ENCODE peak calls at places on chromosomes 13 and 19, in five cellular contexts. One of them, this sample, is unnamed.

GRCh38 chr19:54461201-54462071 is 2.1 kb downstream of the LENG9 start:
- DNase-seq in putamen: no peak
- DNase-seq in astrocyte of the cerebellum: no peak
- DNase-seq in GM23248: no peak
- DNase-seq in nephron progenitor cell: no peak
- DNase-seq in this sample: no peak

GRCh38 chr19:4660181-4660791 is 9.9 kb downstream of the MYDGF start:
- DNase-seq in astrocyte of the cerebellum: no peak
- DNase-seq in GM23248: no peak
- DNase-seq in nephron progenitor cell: no peak
- DNase-seq in putamen: no peak
- DNase-seq in this sample: peak

GRCh38 chr19:15841875-15842569 is 26.6 kb upstream of the OR10H1 start:
- DNase-seq in GM23248: no peak
- DNase-seq in astrocyte of the cerebellum: no peak
- DNase-seq in nephron progenitor cell: no peak
- DNase-seq in putamen: no peak
- DNase-seq in this sample: no peak

GRCh38 chr13:33375421-33375820 is 89.9 kb upstream of the STARD13 start:
- DNase-seq in astrocyte of the cerebellum: no peak
- DNase-seq in putamen: no peak
- DNase-seq in nephron progenitor cell: no peak
- DNase-seq in GM23248: no peak
- DNase-seq in this sample: no peak

GRCh38 chr19:3389876-3390361 is 23.5 kb downstream of the NFIC start:
- DNase-seq in putamen: no peak
- DNase-seq in nephron progenitor cell: peak
- DNase-seq in GM23248: peak
- DNase-seq in astrocyte of the cerebellum: no peak
- DNase-seq in this sample: peak

GRCh38 chr13:52361225-52361624 is 44.7 kb downstream of the THSD1 start:
- DNase-seq in GM23248: no peak
- DNase-seq in astrocyte of the cerebellum: no peak
- DNase-seq in nephron progenitor cell: no peak
- DNase-seq in putamen: no peak
- DNase-seq in this sample: no peak

GRCh38 chr13:79407349-79407979 is 1.4 kb upstream of the RBM26 start:
- DNase-seq in nephron progenitor cell: no peak
- DNase-seq in astrocyte of the cerebellum: no peak
- DNase-seq in GM23248: no peak
- DNase-seq in putamen: no peak
- DNase-seq in this sample: no peak

GRCh38 chr13:94312511-94313191 is 166.8 kb downstream of the DCT start:
- DNase-seq in GM23248: no peak
- DNase-seq in putamen: no peak
- DNase-seq in astrocyte of the cerebellum: no peak
- DNase-seq in nephron progenitor cell: peak
- DNase-seq in this sample: no peak

GRCh38 chr13:112885782-112886268 is 83.2 kb upstream of the MCF2L start:
- DNase-seq in nephron progenitor cell: peak
- DNase-seq in astrocyte of the cerebellum: peak
- DNase-seq in GM23248: peak
- DNase-seq in putamen: no peak
- DNase-seq in this sample: peak

GRCh38 chr19:41646589-41647204 is 19.8 kb upstream of the CEACAM4 start:
- DNase-seq in putamen: no peak
- DNase-seq in nephron progenitor cell: peak
- DNase-seq in GM23248: peak
- DNase-seq in astrocyte of the cerebellum: no peak
- DNase-seq in this sample: no peak

GRCh38 chr19:55585658-55586339 is 5.2 kb upstream of the ZNF579 start:
- DNase-seq in nephron progenitor cell: peak
- DNase-seq in astrocyte of the cerebellum: peak
- DNase-seq in GM23248: peak
- DNase-seq in putamen: peak
- DNase-seq in this sample: peak

GRCh38 chr13:46552302-46552680 is 679 bp upstream of the LRCH1 start:
- DNase-seq in nephron progenitor cell: peak
- DNase-seq in putamen: no peak
- DNase-seq in GM23248: peak
- DNase-seq in astrocyte of the cerebellum: no peak
- DNase-seq in this sample: no peak

GRCh38 chr13:50219743-50220142 is 204.5 kb downstream of the KCNRG start:
- DNase-seq in putamen: no peak
- DNase-seq in GM23248: no peak
- DNase-seq in astrocyte of the cerebellum: no peak
- DNase-seq in nephron progenitor cell: no peak
- DNase-seq in this sample: no peak

GRCh38 chr13:60572003-60572792 is 175.2 kb downstream of the TDRD3 start:
- DNase-seq in putamen: no peak
- DNase-seq in nephron progenitor cell: no peak
- DNase-seq in astrocyte of the cerebellum: peak
- DNase-seq in GM23248: peak
- DNase-seq in this sample: peak

GRCh38 chr13:94641432-94641941 is 39.8 kb downstream of the GPR180 start:
- DNase-seq in nephron progenitor cell: no peak
- DNase-seq in GM23248: peak
- DNase-seq in astrocyte of the cerebellum: peak
- DNase-seq in putamen: no peak
- DNase-seq in this sample: peak

GRCh38 chr19:35136977-35137702 is 1.5 kb upstream of the FXYD1 start:
- DNase-seq in astrocyte of the cerebellum: no peak
- DNase-seq in nephron progenitor cell: no peak
- DNase-seq in GM23248: peak
- DNase-seq in putamen: no peak
- DNase-seq in this sample: no peak

GRCh38 chr19:20470345-20471119 is 95.0 kb downstream of the ZNF737 start:
- DNase-seq in GM23248: no peak
- DNase-seq in astrocyte of the cerebellum: no peak
- DNase-seq in putamen: no peak
- DNase-seq in nephron progenitor cell: no peak
- DNase-seq in this sample: no peak

GRCh38 chr19:2275588-2276428 is 6.2 kb downstream of the PEAK3 start:
- DNase-seq in astrocyte of the cerebellum: no peak
- DNase-seq in nephron progenitor cell: no peak
- DNase-seq in GM23248: no peak
- DNase-seq in putamen: no peak
- DNase-seq in this sample: no peak

GRCh38 chr13:76164290-76164689 is 528.2 kb downstream of the LMO7 start:
- DNase-seq in GM23248: no peak
- DNase-seq in putamen: no peak
- DNase-seq in astrocyte of the cerebellum: no peak
- DNase-seq in nephron progenitor cell: no peak
- DNase-seq in this sample: peak

GRCh38 chr19:6047741-6048231 is 62.5 kb downstream of the RFX2 start:
- DNase-seq in astrocyte of the cerebellum: no peak
- DNase-seq in nephron progenitor cell: peak
- DNase-seq in putamen: no peak
- DNase-seq in GM23248: peak
- DNase-seq in this sample: peak

GRCh38 chr19:50427997-50428425 is 4.7 kb upstream of the MYBPC2 start:
- DNase-seq in nephron progenitor cell: peak
- DNase-seq in astrocyte of the cerebellum: peak
- DNase-seq in putamen: peak
- DNase-seq in GM23248: peak
- DNase-seq in this sample: peak

GRCh38 chr13:85638815-85639393 is 160.3 kb downstream of the SLITRK6 start:
- DNase-seq in astrocyte of the cerebellum: no peak
- DNase-seq in nephron progenitor cell: no peak
- DNase-seq in GM23248: no peak
- DNase-seq in putamen: no peak
- DNase-seq in this sample: no peak

GRCh38 chr13:22187329-22187728 is 516.5 kb downstream of the FGF9 start:
- DNase-seq in putamen: no peak
- DNase-seq in nephron progenitor cell: no peak
- DNase-seq in GM23248: no peak
- DNase-seq in astrocyte of the cerebellum: no peak
- DNase-seq in this sample: no peak

GRCh38 chr13:49421391-49421790 is 22.5 kb downstream of the CAB39L start:
- DNase-seq in putamen: no peak
- DNase-seq in nephron progenitor cell: no peak
- DNase-seq in astrocyte of the cerebellum: no peak
- DNase-seq in GM23248: no peak
- DNase-seq in this sample: peak

GRCh38 chr13:33383724-33384577 is 98.4 kb upstream of the STARD13 start:
- DNase-seq in GM23248: no peak
- DNase-seq in putamen: no peak
- DNase-seq in nephron progenitor cell: no peak
- DNase-seq in astrocyte of the cerebellum: no peak
- DNase-seq in this sample: no peak

GRCh38 chr19:46861691-46862503 is 1.1 kb downstream of the ARHGAP35 start:
- DNase-seq in putamen: peak
- DNase-seq in GM23248: peak
- DNase-seq in nephron progenitor cell: peak
- DNase-seq in astrocyte of the cerebellum: no peak
- DNase-seq in this sample: peak

GRCh38 chr19:6044056-6044805 is 66.1 kb downstream of the RFX2 start:
- DNase-seq in GM23248: no peak
- DNase-seq in putamen: no peak
- DNase-seq in astrocyte of the cerebellum: no peak
- DNase-seq in nephron progenitor cell: no peak
- DNase-seq in this sample: no peak

GRCh38 chr13:30398601-30399072 is 23.7 kb upstream of the UBE2L5 start:
- DNase-seq in putamen: no peak
- DNase-seq in nephron progenitor cell: no peak
- DNase-seq in astrocyte of the cerebellum: no peak
- DNase-seq in GM23248: peak
- DNase-seq in this sample: no peak